ENCODE peak calls at places on chromosomes 4 and X, in seven cellular contexts. N is IMR-90, H is fibroblast of lung, A is pancreas, D is nephron progenitor cell, X is astrocyte of the spinal cord, J is suprapubic skin. K is an unnamed sample.

GRCh38 chrX:68060506-68061205 is 372.6 kb downstream of the OPHN1 start:
- DNase-seq in N (no peak), H (no peak), A (no peak), D (no peak), X (no peak), J (no peak), K (no peak)

GRCh38 chr4:144615182-144615581 is 30.8 kb upstream of the HHIP start:
- DNase-seq in N (peak), H (peak), A (no peak), D (no peak), X (peak), J (no peak), K (no peak)

GRCh38 chr4:128068927-128069326 is 7.8 kb downstream of the LARP1B start:
- DNase-seq in N (peak), H (peak), A (no peak), D (no peak), X (peak), J (no peak), K (peak)

GRCh38 chrX:6074532-6074931 is 154.1 kb downstream of the NLGN4X start:
- DNase-seq in N (no peak), H (no peak), A (no peak), D (no peak), X (no peak), J (no peak), K (no peak)

GRCh38 chrX:21955398-21956189 is 15.1 kb downstream of the SMS start:
- DNase-seq in N (no peak), H (no peak), A (no peak), D (no peak), X (no peak), J (no peak), K (peak)

GRCh38 chrX:132612990-132613564 is 124.2 kb upstream of the MBNL3 start:
- DNase-seq in N (peak), H (peak), A (no peak), D (peak), X (peak), J (no peak), K (no peak)

GRCh38 chrX:70755850-70756249 is 152.7 kb downstream of the TEX11 start:
- DNase-seq in N (no peak), H (no peak), A (no peak), D (no peak), X (no peak), J (no peak), K (peak)

GRCh38 chr4:163554870-163555465 is 60.5 kb downstream of the TMA16 start:
- DNase-seq in N (peak), H (peak), A (no peak), D (no peak), X (peak), J (no peak), K (no peak)

GRCh38 chrX:39874202-39874816 is 223.4 kb downstream of the BCOR start:
- DNase-seq in N (peak), H (no peak), A (no peak), D (no peak), X (no peak), J (no peak), K (no peak)

GRCh38 chrX:22818061-22818460 is 181.7 kb upstream of the DDX53 start:
- DNase-seq in N (no peak), H (peak), A (no peak), D (no peak), X (peak), J (no peak), K (no peak)

GRCh38 chr4:76120199-76120598 is 28.0 kb downstream of the NUP54 start:
- DNase-seq in N (no peak), H (no peak), A (no peak), D (no peak), X (no peak), J (no peak), K (no peak)

GRCh38 chr4:121790976-121791375 is 10.1 kb upstream of the EXOSC9 start:
- DNase-seq in N (peak), H (no peak), A (no peak), D (no peak), X (peak), J (no peak), K (no peak)

GRCh38 chr4:138851626-138852443 is 163.7 kb upstream of the NOCT start:
- DNase-seq in N (peak), H (no peak), A (no peak), D (no peak), X (peak), J (no peak), K (no peak)

GRCh38 chr4:15293678-15294077 is 134.2 kb upstream of the C1QTNF7 start:
- DNase-seq in N (no peak), H (no peak), A (no peak), D (no peak), X (no peak), J (no peak), K (no peak)

GRCh38 chrX:40096395-40097091 is 1.2 kb downstream of the BCOR start:
- DNase-seq in N (peak), H (peak), A (peak), D (peak), X (peak), J (no peak), K (no peak)

GRCh38 chr4:145041378-145041777 is 56.6 kb downstream of the ANAPC10 start:
- DNase-seq in N (no peak), H (no peak), A (no peak), D (no peak), X (no peak), J (no peak), K (no peak)

GRCh38 chrX:45712067-45712466 is 511.4 kb upstream of the DIPK2B start:
- DNase-seq in N (peak), H (peak), A (no peak), D (no peak), X (peak), J (no peak), K (no peak)

GRCh38 chr4:125369098-125369497 is 54.3 kb downstream of the FAT4 start:
- DNase-seq in N (no peak), H (no peak), A (no peak), D (no peak), X (no peak), J (no peak), K (no peak)

GRCh38 chr4:74623041-74623440 is 171.3 kb downstream of the BTC start:
- DNase-seq in N (peak), H (peak), A (no peak), D (peak), X (no peak), J (no peak), K (no peak)
- TF ChIP-seq CTCF in N (peak), H (peak), A (no peak), D (peak), X (peak), J (peak), K (peak)

GRCh38 chr4:4694812-4695211 is 153.0 kb upstream of the STX18 start:
- DNase-seq in N (no peak), H (no peak), A (no peak), D (no peak), X (no peak), J (no peak), K (no peak)

GRCh38 chr4:4693755-4694295 is 152.0 kb upstream of the STX18 start:
- DNase-seq in N (no peak), H (no peak), A (no peak), D (no peak), X (no peak), J (no peak), K (no peak)

GRCh38 chr4:4695497-4695896 is 153.6 kb upstream of the STX18 start:
- DNase-seq in N (no peak), H (no peak), A (no peak), D (no peak), X (no peak), J (no peak), K (no peak)

GRCh38 chr4:4693258-4693657 is 151.4 kb upstream of the STX18 start:
- DNase-seq in N (no peak), H (no peak), A (no peak), D (no peak), X (no peak), J (no peak), K (no peak)

GRCh38 chr4:4694296-4694772 is 152.5 kb upstream of the STX18 start:
- DNase-seq in N (peak), H (peak), A (no peak), D (no peak), X (no peak), J (no peak), K (no peak)
- TF ChIP-seq CTCF in N (peak), H (peak), A (no peak), D (no peak), X (peak), J (no peak), K (peak)

GRCh38 chr4:48944659-48945290 is 38.2 kb upstream of the OCIAD2 start:
- DNase-seq in N (no peak), H (no peak), A (no peak), D (peak), X (no peak), J (no peak), K (no peak)
- TF ChIP-seq CTCF in N (no peak), H (peak), A (no peak), D (peak), X (peak), J (no peak), K (peak)

GRCh38 chrX:12614266-12614665 is 176.9 kb upstream of the PRPS2 start:
- DNase-seq in N (no peak), H (no peak), A (no peak), D (no peak), X (no peak), J (no peak), K (no peak)
- TF ChIP-seq CTCF in N (no peak), H (no peak), A (no peak), D (no peak), X (no peak), J (no peak), K (no peak)

GRCh38 chr4:61590881-61591280 is 390.8 kb downstream of the ADGRL3 start:
- DNase-seq in N (no peak), H (no peak), A (no peak), D (no peak), X (no peak), J (no peak), K (no peak)
- TF ChIP-seq CTCF in N (no peak), H (peak), A (no peak), D (no peak), X (peak), J (no peak), K (no peak)

DNA sequence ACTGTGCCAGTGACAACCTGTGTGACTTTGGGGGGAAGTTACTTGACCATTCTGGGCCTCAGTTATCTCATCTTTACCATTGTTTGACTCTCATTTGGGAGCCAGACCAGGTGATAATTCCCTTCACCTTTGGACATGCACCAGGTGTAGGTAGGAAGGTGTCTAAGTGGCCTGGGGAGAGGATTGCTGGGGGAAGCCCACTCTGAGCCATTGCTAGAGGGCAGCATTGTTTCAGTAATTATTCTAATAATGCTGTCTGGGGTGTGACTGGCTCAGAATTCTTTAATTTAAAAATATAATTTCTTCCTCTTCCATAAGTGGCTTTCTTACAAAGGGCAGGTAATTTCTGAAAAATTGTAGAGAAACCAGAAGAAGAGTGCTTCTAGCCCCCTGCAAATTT is 104.3 kb downstream of the RTL9 start:
- DNase-seq in N (no peak), H (no peak), A (no peak), D (no peak), X (no peak), J (no peak), K (no peak)
- TF ChIP-seq CTCF in N (peak), H (no peak), A (no peak), D (no peak), X (peak), J (no peak), K (peak)